ENCODE peak calls at places on chromosome 7, in seven cellular contexts. F is BJ, L is HCT116, G is dorsolateral prefrontal cortex, V is fibroblast of mammary gland, T is heart right ventricle, I is GM23248. Z is an unnamed sample.

GRCh38 chr7:103813970-103814369 is 175.5 kb downstream of the RELN start:
- DNase-seq in F (no peak), L (no peak), G (no peak), V (no peak), T (no peak), I (no peak), Z (no peak)

GRCh38 chr7:5139998-5140397 is 50.0 kb upstream of the WIPI2 start:
- DNase-seq in F (no peak), L (peak), G (peak), V (peak), T (peak), I (peak), Z (no peak)

GRCh38 chr7:91463330-91463729 is 199.1 kb downstream of the FZD1 start:
- DNase-seq in F (no peak), L (no peak), G (no peak), V (no peak), T (no peak), I (no peak), Z (no peak)

GRCh38 chr7:2104716-2105115 is 128.0 kb downstream of the MAD1L1 start:
- DNase-seq in F (no peak), L (no peak), G (no peak), V (peak), T (no peak), I (peak), Z (no peak)

GRCh38 chr7:71645836-71646235 is 513.9 kb downstream of the GALNT17 start:
- DNase-seq in F (no peak), L (no peak), G (no peak), V (peak), T (no peak), I (peak), Z (no peak)

GRCh38 chr7:69177941-69178494 is 420.3 kb upstream of the AUTS2 start:
- DNase-seq in F (no peak), L (no peak), G (no peak), V (no peak), T (no peak), I (no peak), Z (no peak)

GRCh38 chr7:90624128-90624980 is 28.2 kb downstream of the CDK14 start:
- DNase-seq in F (no peak), L (no peak), G (no peak), V (peak), T (no peak), I (peak), Z (no peak)

GRCh38 chr7:78953726-78954363 is 499.6 kb downstream of the MAGI2 start:
- DNase-seq in F (no peak), L (no peak), G (no peak), V (peak), T (no peak), I (peak), Z (no peak)

GRCh38 chr7:158267737-158268435 is 319.7 kb downstream of the PTPRN2 start:
- DNase-seq in F (no peak), L (no peak), G (no peak), V (no peak), T (no peak), I (no peak), Z (no peak)

GRCh38 chr7:14332155-14332554 is 342.7 kb upstream of the ETV1 start:
- DNase-seq in F (no peak), L (no peak), G (no peak), V (peak), T (peak), I (peak), Z (no peak)

GRCh38 chr7:158829021-158829341 is 328 bp downstream of the ESYT2 start:
- DNase-seq in F (no peak), L (no peak), G (no peak), V (peak), T (no peak), I (peak), Z (peak)

GRCh38 chr7:151150388-151150787 is 17.1 kb downstream of the GBX1 start:
- DNase-seq in F (no peak), L (no peak), G (no peak), V (no peak), T (no peak), I (no peak), Z (no peak)

GRCh38 chr7:155660059-155660757 is 15.7 kb downstream of the RBM33 start:
- DNase-seq in F (no peak), L (no peak), G (no peak), V (peak), T (no peak), I (no peak), Z (no peak)

GRCh38 chr7:120052884-120053382 is 220.0 kb upstream of the KCND2 start:
- DNase-seq in F (peak), L (no peak), G (no peak), V (peak), T (no peak), I (peak), Z (peak)

GRCh38 chr7:138307633-138308032 is 152.4 kb upstream of the TRIM24 start:
- DNase-seq in F (no peak), L (no peak), G (no peak), V (no peak), T (no peak), I (no peak), Z (no peak)

GRCh38 chr7:111090834-111091233 is at the start of gene LRRN3:
- DNase-seq in F (no peak), L (no peak), G (peak), V (peak), T (peak), I (peak), Z (no peak)

GRCh38 chr7:51310131-51310583 is 6.5 kb downstream of the COBL start:
- DNase-seq in F (no peak), L (no peak), G (no peak), V (no peak), T (no peak), I (no peak), Z (no peak)

GRCh38 chr7:77413861-77414424 is 2.2 kb downstream of the GSAP start:
- DNase-seq in F (no peak), L (no peak), G (no peak), V (peak), T (no peak), I (peak), Z (no peak)

GRCh38 chr7:44103566-44103940 is 592 bp upstream of the AEBP1 start:
- DNase-seq in F (no peak), L (no peak), G (no peak), V (no peak), T (no peak), I (no peak), Z (no peak)

GRCh38 chr7:29375641-29376562 is 181.3 kb downstream of the CHN2 start:
- DNase-seq in F (no peak), L (peak), G (no peak), V (peak), T (no peak), I (no peak), Z (no peak)

GRCh38 chr7:72538147-72538546 is 126.0 kb upstream of the CALN1 start:
- DNase-seq in F (no peak), L (no peak), G (no peak), V (no peak), T (no peak), I (no peak), Z (peak)

GRCh38 chr7:105840981-105841749 is 35.2 kb downstream of the ATXN7L1 start:
- DNase-seq in F (no peak), L (no peak), G (no peak), V (no peak), T (no peak), I (no peak), Z (no peak)

GRCh38 chr7:158689500-158689899 is 15.1 kb downstream of the NCAPG2 start:
- DNase-seq in F (no peak), L (no peak), G (no peak), V (no peak), T (no peak), I (no peak), Z (no peak)

GRCh38 chr7:132881317-132881716 is 200.6 kb downstream of the CHCHD3 start:
- DNase-seq in F (no peak), L (no peak), G (no peak), V (no peak), T (no peak), I (no peak), Z (no peak)

GRCh38 chr7:74289660-74290589 is 718 bp downstream of the CLIP2 start:
- DNase-seq in F (no peak), L (no peak), G (peak), V (no peak), T (peak), I (peak), Z (no peak)

GRCh38 chr7:138872576-138872975 is 74.6 kb upstream of the ATP6V0A4 start:
- DNase-seq in F (no peak), L (peak), G (no peak), V (no peak), T (no peak), I (peak), Z (no peak)

GRCh38 chr7:92013611-92014010 is 72.9 kb downstream of the AKAP9 start:
- DNase-seq in F (no peak), L (no peak), G (no peak), V (no peak), T (no peak), I (no peak), Z (no peak)

GRCh38 chr7:43646603-43647313 is 63.9 kb downstream of the STK17A start:
- DNase-seq in F (no peak), L (no peak), G (no peak), V (peak), T (no peak), I (peak), Z (no peak)

GRCh38 chr7:157271315-157271990 is 65.4 kb upstream of the DNAJB6 start:
- DNase-seq in F (no peak), L (no peak), G (no peak), V (peak), T (no peak), I (peak), Z (no peak)

GRCh38 chr7:142797799-142798377 is 27.1 kb downstream of the PRSS2 start:
- DNase-seq in F (no peak), L (no peak), G (no peak), V (no peak), T (no peak), I (peak), Z (no peak)
- H3K4me3 ChIP-seq in F (peak), L (no peak), G (peak), V (peak), T (no peak), I (peak), Z (peak)

GRCh38 chr7:41695661-41696322 is 7.1 kb downstream of the INHBA start:
- DNase-seq in F (no peak), L (no peak), G (no peak), V (peak), T (no peak), I (no peak), Z (no peak)
- H3K4me3 ChIP-seq in F (peak), L (no peak), G (peak), V (peak), T (no peak), I (peak), Z (peak)

GRCh38 chr7:142795339-142795863 is 24.6 kb downstream of the PRSS2 start:
- DNase-seq in F (no peak), L (no peak), G (no peak), V (no peak), T (no peak), I (no peak), Z (no peak)
- H3K4me3 ChIP-seq in F (no peak), L (no peak), G (no peak), V (no peak), T (no peak), I (no peak), Z (no peak)

DNA sequence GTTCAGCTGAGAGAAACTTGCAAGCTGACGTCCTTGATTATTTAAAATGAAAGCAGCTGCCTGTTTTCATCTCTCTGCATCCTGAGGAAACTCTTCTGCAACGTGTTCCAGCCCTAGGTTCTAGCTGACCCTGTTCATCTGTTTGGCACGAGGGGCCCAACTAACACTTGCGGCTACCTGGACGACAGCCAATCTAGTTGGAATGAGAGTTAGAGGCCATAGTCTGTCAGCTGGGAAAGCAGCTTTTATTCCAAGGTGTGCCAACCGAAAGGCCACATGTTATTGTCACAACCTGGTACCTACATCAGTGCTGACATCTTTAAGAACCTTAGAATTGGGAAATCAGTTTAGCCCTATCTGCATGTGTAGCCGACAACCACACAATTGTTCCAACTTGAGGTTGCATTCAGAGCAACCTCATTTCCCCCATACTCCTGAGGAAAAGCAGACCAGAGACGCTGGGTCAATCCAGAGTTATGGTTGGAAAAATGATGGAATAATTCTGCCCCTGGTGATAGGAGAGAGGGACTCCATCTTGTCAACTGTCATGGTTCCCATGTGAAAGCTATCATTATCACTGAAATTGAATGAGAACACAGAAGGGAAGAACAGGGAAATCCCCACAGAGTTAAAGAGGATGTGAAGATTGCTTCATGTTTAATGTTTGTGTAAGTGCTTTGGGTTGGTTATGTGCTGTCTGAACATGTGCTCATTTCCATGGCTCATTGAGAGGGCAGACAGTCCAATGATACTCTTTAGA is 121.6 kb downstream of the EGFR start:
- DNase-seq in F (no peak), L (no peak), G (no peak), V (peak), T (peak), I (peak), Z (peak)
- H3K4me3 ChIP-seq in F (no peak), L (no peak), G (no peak), V (no peak), T (no peak), I (no peak), Z (no peak)

GRCh38 chr7:22563115-22563514 is 63.1 kb upstream of the STEAP1B start:
- DNase-seq in F (no peak), L (no peak), G (no peak), V (no peak), T (peak), I (no peak), Z (no peak)
- H3K4me3 ChIP-seq in F (no peak), L (no peak), G (peak), V (no peak), T (no peak), I (no peak), Z (no peak)

GRCh38 chr7:27918503-27918902 is 178.5 kb downstream of the TAX1BP1 start:
- DNase-seq in F (no peak), L (no peak), G (no peak), V (no peak), T (no peak), I (no peak), Z (no peak)
- H3K4me3 ChIP-seq in F (no peak), L (no peak), G (no peak), V (no peak), T (no peak), I (no peak), Z (no peak)

GRCh38 chr7:141702047-141702567 is at the start of gene DENND11:
- DNase-seq in F (no peak), L (no peak), G (peak), V (no peak), T (peak), I (peak), Z (peak)

GRCh38 chr7:141700848-141701371 is 1.1 kb downstream of the DENND11 start:
- DNase-seq in F (no peak), L (no peak), G (no peak), V (no peak), T (peak), I (peak), Z (no peak)

GRCh38 chr7:141701489-141702046 is 398 bp downstream of the DENND11 start:
- DNase-seq in F (no peak), L (no peak), G (peak), V (no peak), T (peak), I (peak), Z (no peak)

GRCh38 chr7:141699860-141700259 is 2.1 kb downstream of the DENND11 start:
- DNase-seq in F (no peak), L (no peak), G (no peak), V (no peak), T (no peak), I (no peak), Z (no peak)

DNA sequence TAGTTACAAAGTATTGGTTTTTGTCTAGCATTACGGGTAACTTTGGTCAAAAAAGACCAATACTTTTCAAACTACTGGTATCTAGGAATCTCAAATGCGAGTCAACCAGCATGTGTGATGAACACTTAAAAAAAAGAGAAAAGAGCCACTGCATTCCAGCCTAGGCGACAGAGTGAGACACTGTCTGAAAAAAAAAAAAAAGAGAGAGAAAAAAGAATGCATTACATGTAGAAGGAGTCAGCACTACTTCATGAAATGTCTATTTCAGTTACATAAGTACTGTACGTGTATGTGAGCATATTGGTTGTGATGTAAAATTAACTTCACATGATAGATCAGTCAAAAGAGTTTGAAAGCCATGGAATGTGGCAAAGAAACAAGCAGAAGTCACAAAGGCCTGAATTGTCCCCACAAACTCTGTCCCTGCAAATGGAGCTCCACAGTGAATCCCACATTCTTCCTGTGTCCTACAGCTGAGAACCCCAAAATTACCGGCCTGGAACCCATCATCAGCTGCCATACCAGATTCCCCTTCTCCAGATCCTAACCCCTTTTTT is 1.6 kb downstream of the DENND11 start:
- DNase-seq in F (no peak), L (no peak), G (no peak), V (no peak), T (no peak), I (peak), Z (no peak)
- H3K4me3 ChIP-seq in F (peak), L (no peak), G (peak), V (no peak), T (no peak), I (peak), Z (no peak)

DNA sequence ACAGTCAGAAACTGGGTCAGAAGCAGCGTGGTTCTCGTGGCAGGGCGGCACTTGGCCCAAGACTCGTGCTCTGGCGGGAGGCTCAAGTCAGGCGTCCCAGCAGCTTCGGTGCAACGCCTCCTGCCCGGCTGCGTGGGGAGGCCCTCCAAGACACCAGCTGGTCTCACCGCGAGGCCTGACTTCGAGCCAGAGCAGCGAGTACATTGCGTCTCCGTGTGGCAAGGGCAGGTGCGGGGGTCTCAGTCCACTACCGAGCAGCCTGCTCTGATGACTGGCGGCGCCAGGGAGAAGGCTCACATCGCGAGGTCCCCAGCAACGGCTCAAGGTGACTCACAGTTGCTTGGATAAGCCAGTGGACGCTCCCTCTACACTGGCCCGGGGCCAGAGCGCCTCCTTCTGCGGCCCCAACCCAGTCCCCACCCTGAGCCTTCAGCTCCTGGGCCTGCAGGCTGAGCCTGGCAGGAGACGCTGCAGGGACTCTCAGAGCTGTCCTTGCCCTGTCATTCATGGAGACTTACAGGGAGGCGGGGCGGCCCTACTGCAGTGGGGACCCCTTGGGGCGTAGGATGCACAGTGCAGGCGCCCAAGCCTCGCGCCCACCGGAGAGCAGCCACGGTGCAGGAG is 41.9 kb upstream of the PRKAR1B start:
- DNase-seq in F (no peak), L (no peak), G (peak), V (peak), T (no peak), I (no peak), Z (peak)
- H3K4me3 ChIP-seq in F (no peak), L (no peak), G (peak), V (peak), T (no peak), I (no peak), Z (no peak)

GRCh38 chr7:143408247-143408685 is 390 bp downstream of the EPHA1 start:
- DNase-seq in F (no peak), L (no peak), G (no peak), V (no peak), T (no peak), I (no peak), Z (no peak)
- H3K4me3 ChIP-seq in F (no peak), L (peak), G (no peak), V (no peak), T (no peak), I (no peak), Z (no peak)